ENCODE peak calls at places on chromosomes 2 and 18, in eight cellular contexts. D, G, T, J, R, B, L and A are unnamed samples.

GRCh38 chr2:191521608-191522208 is 156.2 kb upstream of the NABP1 start:
- DNase-seq in D (no peak), G (peak; percentile 54), T (no peak), J (no peak), R (no peak), B (peak; percentile 65), L (peak; percentile 46), A (no peak)

GRCh38 chr2:73291093-73291460 is 2.3 kb downstream of the EGR4 start:
- DNase-seq in D (peak; percentile 77), G (peak; percentile 33), T (no peak), J (no peak), R (peak; percentile 62), B (peak; percentile 37), L (peak; percentile 33), A (peak; percentile 60)

GRCh38 chr18:74654637-74655036 is 57.0 kb downstream of the ZNF407 start:
- DNase-seq in D (no peak), G (no peak), T (no peak), J (no peak), R (no peak), B (peak; percentile 9), L (peak; percentile 11), A (no peak)

GRCh38 chr2:2633017-2633416 is 301.9 kb upstream of the MYT1L start:
- DNase-seq in D (no peak), G (no peak), T (no peak), J (no peak), R (no peak), B (no peak), L (no peak), A (no peak)

GRCh38 chr2:28438532-28439063 is 45.9 kb downstream of the FOSL2 start:
- DNase-seq in D (no peak), G (no peak), T (no peak), J (no peak), R (no peak), B (no peak), L (no peak), A (no peak)

GRCh38 chr18:39870586-39870985 is 2084.4 kb upstream of the PIK3C3 start:
- DNase-seq in D (no peak), G (peak; percentile 85), T (no peak), J (no peak), R (no peak), B (no peak), L (no peak), A (no peak)

GRCh38 chr2:174614261-174614660 is 16.7 kb upstream of the WIPF1 start:
- DNase-seq in D (no peak), G (peak; percentile 97), T (no peak), J (peak; percentile 14), R (no peak), B (peak; percentile 92), L (no peak), A (no peak)

GRCh38 chr18:2948038-2948437 is 64.9 kb downstream of the LPIN2 start:
- DNase-seq in D (no peak), G (peak; percentile 82), T (no peak), J (no peak), R (no peak), B (peak; percentile 36), L (peak; percentile 19), A (no peak)

GRCh38 chr18:26637324-26637723 is 89.0 kb upstream of the KCTD1 start:
- DNase-seq in D (no peak), G (no peak), T (no peak), J (no peak), R (no peak), B (no peak), L (no peak), A (no peak)

GRCh38 chr2:217262916-217263315 is 403.1 kb upstream of the TNP1 start:
- DNase-seq in D (no peak), G (no peak), T (no peak), J (no peak), R (no peak), B (no peak), L (no peak), A (no peak)

GRCh38 chr18:71398530-71398929 is 1109.7 kb downstream of the SOCS6 start:
- DNase-seq in D (peak; percentile 54), G (no peak), T (no peak), J (no peak), R (no peak), B (peak; percentile 52), L (peak; percentile 2), A (peak; percentile 30)

GRCh38 chr2:187383043-187383800 is 64.8 kb downstream of the CALCRL start:
- DNase-seq in D (no peak), G (no peak), T (no peak), J (no peak), R (no peak), B (no peak), L (no peak), A (no peak)

GRCh38 chr2:101474752-101475384 is at the start of gene RFX8:
- DNase-seq in D (no peak), G (no peak), T (no peak), J (no peak), R (no peak), B (peak; percentile 53), L (no peak), A (no peak)

GRCh38 chr18:46754661-46755292 is 2.1 kb downstream of the ST8SIA5 start:
- DNase-seq in D (peak; percentile 17), G (no peak), T (no peak), J (no peak), R (no peak), B (no peak), L (no peak), A (no peak)
- TF ChIP-seq CTCF in D (no peak), G (no peak), T (peak; percentile 34), J (no peak), R (no peak), B (no peak), L (no peak), A (peak; percentile 41)

DNA sequence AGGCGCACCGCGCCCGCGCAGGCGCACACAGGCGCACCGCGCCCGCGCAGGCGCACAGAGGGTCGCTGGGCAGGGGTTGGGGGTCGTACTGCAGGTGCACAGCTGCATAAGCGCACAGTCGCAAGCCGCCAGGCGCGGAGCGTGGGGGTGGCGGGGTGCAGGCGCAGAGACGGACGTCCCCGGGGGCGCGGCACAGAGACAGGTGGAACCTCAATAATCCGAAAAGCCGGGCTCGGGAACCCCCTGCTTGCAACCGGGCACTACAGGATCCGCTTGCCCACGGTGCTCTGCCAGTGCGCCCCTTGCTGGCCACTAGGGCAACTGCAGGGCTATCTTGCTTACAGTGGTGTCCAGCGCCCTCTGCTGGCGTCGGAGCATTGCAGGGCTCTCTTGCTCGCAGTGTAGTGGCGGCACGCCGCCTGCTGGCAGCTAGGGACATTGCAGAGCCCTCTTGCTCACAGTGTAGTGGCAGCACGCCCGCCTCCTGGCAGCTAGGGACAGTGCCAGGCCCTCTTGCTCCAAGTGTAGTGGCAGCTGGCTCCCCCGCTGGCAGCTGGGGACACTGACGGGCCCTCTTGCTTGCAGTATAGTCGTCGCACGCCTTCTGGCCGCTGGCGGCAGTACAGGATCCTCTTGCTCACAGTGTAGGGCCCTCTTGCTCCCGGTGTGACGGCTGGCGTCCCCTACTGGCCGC is 34.9 kb downstream of the FAM110C start:
- DNase-seq in D (peak; percentile 97), G (peak; percentile 44), T (peak; percentile 49), J (peak; percentile 24), R (peak; percentile 72), B (peak; percentile 28), L (no peak), A (peak; percentile 41)
- TF ChIP-seq CTCF in D (peak; percentile 89), G (peak; percentile 91), T (peak; percentile 65), J (peak; percentile 68), R (peak; percentile 36), B (peak; percentile 45), L (peak; percentile 56), A (peak; percentile 78)

DNA sequence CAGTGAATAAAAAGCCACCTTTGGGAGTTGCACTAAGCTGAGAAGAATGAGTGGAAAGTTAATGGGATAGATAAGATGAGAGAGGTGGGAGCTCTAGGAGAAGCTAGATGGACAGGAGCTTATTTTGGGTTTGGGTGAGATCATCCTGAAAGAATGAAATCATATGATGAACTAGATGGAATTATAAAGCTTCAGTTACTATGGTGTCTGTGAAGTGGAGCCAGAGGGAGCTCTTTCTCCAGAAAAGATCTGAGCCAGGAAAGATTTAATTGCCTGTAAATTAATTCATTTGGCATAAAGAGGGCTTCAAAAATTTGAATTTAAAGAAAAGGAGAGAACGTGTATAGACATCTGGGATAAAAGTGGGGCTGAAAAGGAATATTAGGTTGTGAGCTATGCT is 10.3 kb downstream of the DNAH6 start:
- DNase-seq in D (no peak), G (peak; percentile 19), T (no peak), J (no peak), R (no peak), B (no peak), L (no peak), A (no peak)
- TF ChIP-seq CTCF in D (no peak), G (no peak), T (peak; percentile 40), J (no peak), R (no peak), B (peak; percentile 36), L (no peak), A (no peak)

DNA sequence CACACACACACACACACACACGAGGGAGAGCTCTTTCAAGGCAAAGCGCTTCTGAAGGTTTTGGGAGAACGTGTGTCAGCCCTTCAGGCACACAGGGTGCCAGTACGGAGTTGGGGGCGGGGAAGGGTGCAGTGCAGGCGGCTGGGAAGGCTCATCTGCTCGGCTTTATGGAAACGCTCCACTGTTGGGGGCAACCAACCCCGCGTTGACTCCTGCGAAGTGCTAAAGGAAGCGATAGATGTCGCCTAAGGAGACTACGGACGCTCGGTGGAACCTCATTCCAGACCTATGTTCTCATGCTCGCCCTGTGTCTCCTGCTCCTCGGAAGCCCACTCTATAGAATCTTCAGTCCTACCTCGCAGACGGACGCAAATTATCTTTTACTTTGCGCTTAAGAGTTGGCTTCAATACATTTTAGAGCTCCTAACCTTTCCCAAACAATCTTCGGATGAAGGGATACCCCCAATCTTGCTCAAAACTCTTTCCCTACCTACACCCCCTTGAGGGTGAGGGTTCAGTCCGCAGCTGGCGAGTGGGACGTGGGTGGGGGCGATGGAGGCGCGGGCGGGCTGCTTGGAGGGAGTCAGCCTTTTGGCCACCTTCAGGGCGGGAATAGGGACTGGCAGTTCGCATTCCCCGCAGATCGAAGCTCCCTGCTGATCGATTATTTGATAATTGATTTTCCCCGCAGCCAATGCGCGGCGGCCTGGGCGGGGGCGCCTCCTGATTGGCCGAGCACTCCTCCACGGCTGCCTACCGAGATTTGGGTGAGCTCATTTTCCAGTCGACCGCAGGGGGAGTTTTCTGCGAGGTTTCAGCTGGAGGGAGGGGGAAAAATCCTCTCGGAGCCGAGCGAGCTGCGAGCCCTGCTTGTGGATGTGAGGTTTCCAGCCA is 1.9 kb upstream of the MEIS1 start:
- DNase-seq in D (peak; percentile 96), G (peak; percentile 88), T (peak; percentile 88), J (peak; percentile 81), R (peak; percentile 90), B (peak; percentile 88), L (peak; percentile 94), A (peak; percentile 88)
- TF ChIP-seq CTCF in D (peak; percentile 59), G (no peak), T (peak; percentile 11), J (no peak), R (no peak), B (no peak), L (no peak), A (no peak)

DNA sequence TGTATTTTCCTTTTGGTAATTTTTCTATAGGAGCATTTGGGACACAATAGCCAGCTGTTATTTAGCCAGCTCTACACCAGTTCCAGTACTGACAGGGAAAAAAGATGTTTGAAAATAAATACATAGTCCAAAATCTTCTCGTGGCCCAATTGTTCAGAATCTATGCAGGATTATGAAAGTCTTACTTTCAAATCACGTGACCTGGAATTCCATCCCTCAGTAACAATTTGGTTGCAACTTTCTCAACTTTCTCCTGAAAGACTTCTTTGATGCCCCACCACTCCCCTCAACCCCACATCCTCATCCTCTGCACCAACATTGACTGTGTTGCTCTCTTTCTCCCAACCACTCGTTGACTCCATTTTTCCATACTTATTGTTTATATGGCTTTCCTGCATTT is 539.0 kb downstream of the LRP1B start:
- DNase-seq in D (no peak), G (no peak), T (no peak), J (no peak), R (no peak), B (no peak), L (no peak), A (no peak)
- TF ChIP-seq CTCF in D (no peak), G (no peak), T (no peak), J (no peak), R (no peak), B (no peak), L (no peak), A (no peak)

GRCh38 chr2:65999790-66000189 is 435.1 kb upstream of the MEIS1 start:
- DNase-seq in D (no peak), G (peak; percentile 17), T (no peak), J (no peak), R (no peak), B (peak; percentile 21), L (no peak), A (no peak)
- TF ChIP-seq CTCF in D (no peak), G (no peak), T (no peak), J (peak; percentile 36), R (no peak), B (peak; percentile 53), L (peak; percentile 22), A (peak; percentile 11)